ENCODE peak calls at places on chromosome 13, in ten cellular contexts. J, F, H, D, K, W, L, Z, P and N are unnamed samples.
A peak's percentile ranks its signal among the peaks of the same experiment; 100 is the strongest.

GRCh38 chr13:105894711-105895110 is 640.8 kb downstream of the EFNB2 start:
- DNase-seq in W (no peak), F (no peak), J (no peak), D (no peak), P (no peak), H (no peak), K (no peak), L (no peak), Z (no peak), N (no peak)

GRCh38 chr13:27665333-27665732 is 43.6 kb downstream of the POLR1D start:
- DNase-seq in L (no peak), Z (no peak), K (no peak), F (no peak), W (no peak), H (no peak), P (no peak), J (no peak), D (no peak), N (no peak)

GRCh38 chr13:113162783-113163685 is 4.6 kb downstream of the PROZ start:
- DNase-seq in F (no peak), H (no peak), Z (no peak), D (no peak), K (no peak), L (no peak), P (no peak), J (no peak), W (peak; percentile 44), N (no peak)

GRCh38 chr13:32253911-32254399 is 61.2 kb downstream of the ZAR1L start:
- DNase-seq in H (peak; percentile 5), F (no peak), K (no peak), L (no peak), W (no peak), Z (no peak), J (no peak), D (no peak), P (no peak), N (no peak)

GRCh38 chr13:49097374-49097773 is 121.7 kb downstream of the FNDC3A start:
- DNase-seq in F (no peak), Z (no peak), P (no peak), H (no peak), W (no peak), J (no peak), L (no peak), D (peak; percentile 74), K (no peak), N (no peak)

GRCh38 chr13:37403776-37404497 is 194.6 kb downstream of the POSTN start:
- DNase-seq in K (no peak), P (no peak), L (no peak), H (no peak), Z (no peak), D (peak; percentile 94), J (no peak), F (no peak), W (no peak), N (no peak)

GRCh38 chr13:37700887-37701286 is 102.3 kb upstream of the POSTN start:
- DNase-seq in Z (no peak), D (no peak), H (no peak), L (no peak), F (no peak), K (no peak), P (no peak), W (no peak), J (no peak), N (no peak)

GRCh38 chr13:43757266-43757665 is 29.5 kb downstream of the ENOX1 start:
- DNase-seq in H (no peak), F (peak; percentile 0), W (no peak), P (no peak), D (no peak), J (no peak), Z (no peak), L (no peak), K (no peak), N (no peak)

GRCh38 chr13:39253774-39254173 is 215.5 kb downstream of the NHLRC3 start:
- DNase-seq in P (no peak), F (no peak), K (no peak), W (no peak), Z (no peak), J (no peak), H (no peak), D (no peak), L (no peak), N (no peak)

GRCh38 chr13:94335786-94336357 is 143.6 kb downstream of the DCT start:
- DNase-seq in H (no peak), Z (no peak), W (no peak), J (no peak), K (no peak), D (no peak), L (no peak), P (no peak), F (no peak), N (peak; percentile 29)

GRCh38 chr13:99312493-99312883 is 5.3 kb upstream of the GPR183 start:
- DNase-seq in L (no peak), F (no peak), P (no peak), K (no peak), Z (no peak), W (no peak), J (no peak), H (no peak), D (peak; percentile 98), N (peak; percentile 95)

GRCh38 chr13:27599845-27600553 is 20.3 kb downstream of the LNX2 start:
- DNase-seq in P (no peak), F (no peak), Z (no peak), H (peak; percentile 33), K (peak; percentile 56), J (no peak), W (no peak), D (peak; percentile 61), L (no peak), N (no peak)

GRCh38 chr13:86922936-86923335 is 748.2 kb upstream of the SLITRK5 start:
- DNase-seq in Z (no peak), K (no peak), F (no peak), W (no peak), L (no peak), P (no peak), J (no peak), D (no peak), H (no peak), N (no peak)

GRCh38 chr13:46492946-46493345 is 60.0 kb upstream of the LRCH1 start:
- DNase-seq in H (peak; percentile 27), F (no peak), J (no peak), K (no peak), L (no peak), W (peak; percentile 14), Z (no peak), D (no peak), P (no peak), N (no peak)

GRCh38 chr13:65461590-65461989 is 1768.5 kb downstream of the PCDH9 start:
- DNase-seq in F (no peak), K (no peak), W (no peak), Z (no peak), D (no peak), J (no peak), L (no peak), H (no peak), P (no peak), N (no peak)

GRCh38 chr13:106619688-106620555 is 52.0 kb upstream of the ARGLU1 start:
- DNase-seq in J (peak; percentile 19), H (peak; percentile 7), P (no peak), K (peak; percentile 29), D (peak; percentile 28), W (peak; percentile 48), Z (no peak), F (no peak), L (no peak), N (peak; percentile 84)

GRCh38 chr13:98327326-98328314 is 150.6 kb upstream of the RNF113B start:
- DNase-seq in P (no peak), J (no peak), W (no peak), F (no peak), D (peak; percentile 33), K (peak; percentile 29), H (no peak), Z (no peak), L (no peak), N (no peak)

GRCh38 chr13:51525567-51526165 is 58.6 kb upstream of the WDFY2 start:
- DNase-seq in W (no peak), Z (no peak), L (no peak), H (no peak), J (no peak), K (no peak), D (no peak), P (no peak), F (no peak), N (no peak)

GRCh38 chr13:67643656-67644055 is 413.5 kb upstream of the PCDH9 start:
- DNase-seq in F (no peak), L (no peak), D (no peak), J (no peak), K (no peak), H (no peak), W (no peak), P (no peak), Z (no peak), N (no peak)

GRCh38 chr13:77697208-77698103 is at the start of gene SLAIN1:
- DNase-seq in W (peak; percentile 84), P (peak; percentile 60), D (no peak), J (peak; percentile 60), K (peak; percentile 28), L (peak; percentile 85), H (peak; percentile 65), Z (peak; percentile 81), F (peak; percentile 70), N (no peak)

GRCh38 chr13:94997126-94997525 is 284.8 kb upstream of the SOX21 start:
- DNase-seq in W (no peak), J (no peak), D (no peak), L (no peak), P (no peak), Z (no peak), K (no peak), F (no peak), H (no peak), N (no peak)

GRCh38 chr13:43058318-43058674 is 34.9 kb downstream of the DNAJC15 start:
- DNase-seq in J (no peak), L (no peak), K (peak; percentile 81), F (peak; percentile 18), Z (peak; percentile 34), H (peak; percentile 82), D (peak; percentile 81), W (no peak), P (no peak), N (no peak)

GRCh38 chr13:24680258-24680920 is at the start of gene ATP12A:
- DNase-seq in L (no peak), P (no peak), D (no peak), J (no peak), H (peak; percentile 43), F (no peak), K (no peak), W (no peak), Z (peak; percentile 8), N (no peak)

GRCh38 chr13:64633948-64634347 is 2596.2 kb downstream of the PCDH9 start:
- DNase-seq in J (no peak), D (no peak), W (no peak), Z (no peak), H (no peak), P (no peak), L (no peak), F (no peak), K (no peak), N (no peak)

GRCh38 chr13:60226507-60226906 is 62.8 kb upstream of the DIAPH3 start:
- DNase-seq in P (no peak), L (no peak), D (no peak), K (no peak), F (no peak), J (peak; percentile 5), Z (no peak), W (no peak), H (no peak), N (no peak)

GRCh38 chr13:42312817-42313431 is 41.0 kb downstream of the AKAP11 start:
- DNase-seq in D (no peak), F (no peak), J (no peak), H (no peak), L (no peak), Z (no peak), W (no peak), K (no peak), P (no peak), N (no peak)

GRCh38 chr13:74325106-74325505 is 190.9 kb upstream of the KLF12 start:
- DNase-seq in P (no peak), D (peak; percentile 57), J (no peak), H (no peak), W (no peak), K (no peak), F (no peak), Z (no peak), L (no peak), N (no peak)

GRCh38 chr13:110669036-110669435 is 36.9 kb downstream of the CARS2 start:
- DNase-seq in H (no peak), P (no peak), K (no peak), J (no peak), W (no peak), D (no peak), F (no peak), L (no peak), Z (no peak), N (no peak)